ENCODE peak calls at places on chromosomes 11 and 22, in eight cellular contexts. N is body of pancreas; L is T-cell; Y is small intestine; U is substantia nigra; Z is fibroblast of pulmonary artery; F is NCI-H1436; J is activated CD4-positive, CD25-positive, alpha-beta regulatory T cell. S is an unnamed sample.

GRCh38 chr11:61369372-61370348 is 7.5 kb downstream of the TMEM138 start:
- DNase-seq in L (no peak), N (peak), J (no peak), F (no peak), U (no peak), Y (no peak), Z (peak), S (no peak)

GRCh38 chr11:117826360-117826635 is 1.8 kb upstream of the FXYD2 start:
- DNase-seq in J (no peak), U (no peak), N (no peak), L (no peak), Y (no peak), F (no peak), Z (no peak), S (no peak)

GRCh38 chr11:68002943-68003845 is 703 bp downstream of the UNC93B1 start:
- DNase-seq in U (no peak), L (peak), J (no peak), N (peak), Y (peak), Z (no peak), F (no peak), S (peak)

GRCh38 chr22:19723165-19723989 is at the start of gene GP1BB:
- DNase-seq in L (no peak), N (peak), F (no peak), Z (peak), J (no peak), U (no peak), Y (peak), S (no peak)

GRCh38 chr22:37546436-37547248 is 13.6 kb upstream of the CDC42EP1 start:
- DNase-seq in N (peak), L (no peak), F (no peak), Y (no peak), U (no peak), J (no peak), Z (peak), S (no peak)

GRCh38 chr11:57568330-57568766 is 876 bp upstream of the UBE2L6 start:
- DNase-seq in L (no peak), F (no peak), N (no peak), Z (peak), U (no peak), J (peak), Y (no peak), S (no peak)

GRCh38 chr11:87263979-87264378 is 226.2 kb downstream of the TMEM135 start:
- DNase-seq in L (no peak), Z (no peak), Y (no peak), N (no peak), J (no peak), U (no peak), F (no peak), S (no peak)

GRCh38 chr11:17013548-17014320 is 480 bp downstream of the PLEKHA7 start:
- DNase-seq in F (peak), J (no peak), N (peak), L (no peak), U (no peak), Y (peak), Z (no peak), S (no peak)

GRCh38 chr22:41831383-41831782 is 1.5 kb upstream of the SREBF2 start:
- DNase-seq in U (no peak), L (no peak), J (no peak), Y (no peak), N (no peak), Z (peak), F (no peak), S (no peak)

GRCh38 chr22:26322179-26322905 is 106.7 kb upstream of the ASPHD2 start:
- DNase-seq in J (no peak), N (no peak), L (no peak), F (no peak), U (no peak), Y (no peak), Z (peak), S (no peak)

GRCh38 chr11:83871013-83871412 is 584.8 kb upstream of the CCDC90B start:
- DNase-seq in U (no peak), J (no peak), Z (no peak), L (no peak), Y (peak), N (no peak), F (no peak), S (no peak)

GRCh38 chr11:12377106-12377823 is at the start of gene PARVA:
- DNase-seq in F (no peak), U (peak), L (no peak), N (peak), Z (peak), J (no peak), Y (peak), S (no peak)

GRCh38 chr11:118608268-118609214 is 1.1 kb downstream of the PHLDB1 start:
- DNase-seq in Z (peak), N (peak), Y (no peak), L (peak), F (no peak), U (peak), J (peak), S (peak)

GRCh38 chr22:42648368-42649260 is 578 bp downstream of the CYB5R3 start:
- DNase-seq in Y (peak), L (peak), J (no peak), N (peak), Z (peak), F (no peak), U (peak), S (no peak)

GRCh38 chr11:17396598-17397310 is 8.3 kb upstream of the KCNJ11 start:
- DNase-seq in N (no peak), F (no peak), L (no peak), Y (no peak), U (no peak), Z (no peak), J (no peak), S (no peak)